ENCODE peak calls at places on chromosomes 3 and 15, in four cellular contexts. T is BJ; V is lower leg skin; O is CD8-positive, alpha-beta T cell. C is an unnamed sample.
A peak's percentile ranks its signal among the peaks of the same experiment; 100 is the strongest.

GRCh38 chr15:25850154-25851111 is 12.7 kb downstream of the ATP10A start:
- DNase-seq in V (peak; percentile 66), T (no peak), O (peak; percentile 74), C (peak; percentile 96)

GRCh38 chr15:40379853-40380252 is 2.7 kb upstream of the KNSTRN start:
- DNase-seq in O (no peak), V (peak; percentile 64), T (peak; percentile 85), C (peak; percentile 77)

GRCh38 chr15:66905954-66906353 is 159.4 kb upstream of the SMAD3 start:
- DNase-seq in T (no peak), O (no peak), V (no peak), C (no peak)

GRCh38 chr3:66220066-66220465 is 735 bp upstream of the SLC25A26 start:
- DNase-seq in V (no peak), T (no peak), O (no peak), C (no peak)

GRCh38 chr15:101123222-101123910 is 128.5 kb downstream of the CHSY1 start:
- DNase-seq in V (peak; percentile 49), O (no peak), T (no peak), C (no peak)

GRCh38 chr3:58769065-58769464 is 102.5 kb upstream of the FAM3D start:
- DNase-seq in T (no peak), O (no peak), V (no peak), C (no peak)

GRCh38 chr15:83733206-83733605 is 79.3 kb downstream of the ADAMTSL3 start:
- DNase-seq in V (no peak), T (no peak), O (no peak), C (no peak)

GRCh38 chr3:147773236-147773635 is 364.1 kb downstream of the ZIC1 start:
- DNase-seq in T (no peak), V (no peak), O (no peak), C (no peak)

GRCh38 chr3:179015551-179016020 is 56.0 kb downstream of the ZMAT3 start:
- DNase-seq in O (peak; percentile 59), T (peak; percentile 40), V (peak; percentile 65), C (no peak)

GRCh38 chr15:31328425-31328998 is 1.9 kb downstream of the KLF13 start:
- DNase-seq in O (peak; percentile 73), V (no peak), T (no peak), C (no peak)

GRCh38 chr3:150662410-150663200 is 41.1 kb downstream of the ERICH6 start:
- DNase-seq in O (no peak), V (no peak), T (no peak), C (no peak)

GRCh38 chr15:74428442-74428787 is 5.3 kb downstream of the SEMA7A start:
- DNase-seq in O (no peak), T (no peak), V (no peak), C (no peak)

GRCh38 chr3:78941587-78941986 is 826.2 kb downstream of the ROBO1 start:
- DNase-seq in T (peak; percentile 82), O (no peak), V (no peak), C (no peak)

GRCh38 chr3:125150525-125151436 is 61.8 kb downstream of the SLC12A8 start:
- DNase-seq in V (no peak), T (no peak), O (peak; percentile 53), C (no peak)

GRCh38 chr15:64897345-64897985 is 14.2 kb upstream of the ANKDD1A start:
- DNase-seq in V (peak; percentile 69), T (no peak), O (no peak), C (peak; percentile 90)

GRCh38 chr15:78006567-78007205 is 70.8 kb downstream of the TBC1D2B start:
- DNase-seq in V (no peak), T (no peak), O (no peak), C (no peak)

GRCh38 chr15:87477759-87478687 is 778.5 kb downstream of the NTRK3 start:
- DNase-seq in T (peak; percentile 40), V (peak; percentile 36), O (no peak), C (peak; percentile 72)

GRCh38 chr3:53044371-53045106 is 1.3 kb downstream of the SFMBT1 start:
- DNase-seq in O (peak; percentile 28), V (no peak), T (no peak), C (no peak)

GRCh38 chr15:50431204-50431603 is 7.0 kb downstream of the USP8 start:
- DNase-seq in O (no peak), V (no peak), T (no peak), C (no peak)

GRCh38 chr15:36294359-36294758 is 285.1 kb upstream of the CDIN1 start:
- DNase-seq in T (no peak), O (no peak), V (no peak), C (no peak)

DNA sequence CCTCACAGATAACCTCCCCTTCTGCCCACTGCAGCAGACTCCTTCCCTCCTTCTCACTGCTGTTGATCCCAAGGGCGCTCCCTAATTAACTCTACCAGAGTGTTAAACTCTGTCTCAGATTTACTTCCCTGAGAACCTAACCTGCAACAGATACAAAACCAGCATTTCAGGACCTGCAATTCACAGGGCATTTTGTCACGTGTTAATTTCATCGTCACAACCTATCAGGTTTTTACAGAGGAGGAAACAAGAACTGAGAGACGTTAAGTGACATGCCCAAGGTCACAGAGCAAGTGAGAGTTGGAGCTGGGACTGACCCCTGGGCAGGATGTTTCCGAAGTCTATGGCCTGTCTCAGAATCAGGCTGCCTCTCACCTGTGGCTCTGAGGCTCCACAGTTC is 223.9 kb downstream of the UACA start:
- DNase-seq in T (no peak), O (no peak), V (no peak), C (no peak)
- H3K4me3 ChIP-seq in T (no peak overlapping the region), O (no peak overlapping the region), V (no peak overlapping the region), C (no peak overlapping the region)

GRCh38 chr3:170866499-170866898 is 3.5 kb downstream of the RPL22L1 start:
- DNase-seq in V (no peak), T (no peak), O (no peak), C (no peak)
- H3K4me3 ChIP-seq in V (no peak overlapping the region), T (no peak overlapping the region), O (no peak overlapping the region), C (no peak overlapping the region)

GRCh38 chr3:191135175-191135574 is 63.9 kb upstream of the OSTN start:
- DNase-seq in T (no peak), V (no peak), O (no peak), C (no peak)
- H3K4me3 ChIP-seq in T (no peak overlapping the region), V (no peak overlapping the region), O (no peak overlapping the region), C (no peak overlapping the region)

GRCh38 chr15:89042387-89042786 is 45.9 kb upstream of the ABHD2 start:
- DNase-seq in O (no peak), T (no peak), V (no peak), C (no peak)
- H3K4me3 ChIP-seq in O (no peak overlapping the region), T (no peak overlapping the region), V (no peak overlapping the region), C (peak overlapping the region; percentile 45)

DNA sequence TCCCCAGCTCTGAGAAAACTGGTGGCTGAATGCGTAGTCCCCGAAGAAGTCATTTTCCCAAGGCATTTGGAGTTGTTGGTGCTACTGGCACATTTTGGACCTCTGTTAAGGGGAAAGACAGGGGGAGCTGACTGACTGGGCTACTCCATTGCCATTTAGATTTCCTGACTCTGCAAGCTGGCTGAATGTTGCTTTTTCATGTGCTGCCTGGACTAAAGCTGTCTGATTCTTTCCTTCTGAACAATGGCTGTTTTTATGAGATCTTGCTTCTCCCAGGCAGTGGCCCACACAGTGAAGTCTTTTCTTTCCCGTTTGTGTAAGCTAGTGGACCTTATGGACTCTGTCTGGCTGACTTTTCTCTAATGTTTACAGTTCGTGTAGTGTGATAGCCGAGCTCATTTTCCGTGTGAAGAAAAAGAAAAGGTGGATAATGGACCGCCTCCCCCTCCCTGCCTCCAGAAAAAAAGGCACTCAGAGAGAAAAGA is 38.2 kb upstream of the TRAK1 start:
- DNase-seq in T (no peak), V (no peak), O (no peak), C (no peak)
- H3K4me3 ChIP-seq in T (no peak overlapping the region), V (no peak overlapping the region), O (no peak overlapping the region), C (peak overlapping the region; percentile 14)

GRCh38 chr3:159731254-159731653 is 257.4 kb upstream of the IL12A start:
- DNase-seq in T (no peak), V (no peak), O (no peak), C (no peak)

GRCh38 chr3:159727506-159727905 is 261.1 kb upstream of the IL12A start:
- DNase-seq in V (no peak), O (no peak), T (no peak), C (no peak)

GRCh38 chr3:159734681-159735080 is 254.0 kb upstream of the IL12A start:
- DNase-seq in O (no peak), T (no peak), V (no peak), C (no peak)

GRCh38 chr3:159732172-159733111 is 256.2 kb upstream of the IL12A start:
- DNase-seq in V (no peak), O (no peak), T (peak; percentile 72), C (no peak)

DNA sequence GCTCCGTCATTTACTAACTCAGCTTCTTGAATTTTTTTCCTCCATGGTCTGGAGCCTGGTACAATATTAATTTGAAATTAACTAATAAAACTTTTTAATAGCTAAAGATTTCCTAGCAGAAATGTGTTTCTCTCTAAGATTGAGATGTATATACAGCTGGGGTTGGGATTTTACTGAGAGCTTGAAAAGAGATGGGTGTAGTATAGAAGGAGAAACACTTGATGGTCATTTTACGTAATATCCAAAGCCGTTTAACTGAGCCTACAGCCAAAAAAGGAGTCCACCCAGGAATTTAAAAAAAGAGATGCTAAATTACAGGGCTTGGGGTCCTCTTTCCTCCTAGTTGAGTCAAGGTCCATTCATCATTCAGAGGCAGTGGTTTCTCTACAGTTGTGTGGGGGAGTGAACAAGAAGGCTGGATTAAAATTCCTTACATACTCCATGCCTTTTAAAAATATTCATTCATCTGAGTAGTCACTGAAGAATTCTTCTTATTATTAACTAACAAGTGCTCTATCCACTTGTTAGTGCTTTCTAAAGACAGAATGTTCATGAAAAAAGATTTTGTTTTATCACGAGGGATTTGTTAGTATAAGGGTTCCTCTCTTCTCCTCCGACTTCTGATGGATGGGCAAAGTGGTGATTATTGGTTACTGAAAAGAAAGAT is 255.3 kb upstream of the IL12A start:
- DNase-seq in T (peak; percentile 63), V (no peak), O (no peak), C (no peak)
- H3K4me3 ChIP-seq in T (no peak overlapping the region), V (no peak overlapping the region), O (no peak overlapping the region), C (peak overlapping the region; percentile 45)

GRCh38 chr3:187132666-187133065 is 6.6 kb downstream of the RPL39L start:
- DNase-seq in T (no peak), V (no peak), O (no peak), C (no peak)

GRCh38 chr3:187131981-187132380 is 7.3 kb downstream of the RPL39L start:
- DNase-seq in V (no peak), T (no peak), O (no peak), C (no peak)

GRCh38 chr3:187136347-187136746 is 2.9 kb downstream of the RPL39L start:
- DNase-seq in V (no peak), O (no peak), T (no peak), C (no peak)

GRCh38 chr3:187125319-187126031 is 13.8 kb downstream of the RPL39L start:
- DNase-seq in V (no peak), T (no peak), O (no peak), C (no peak)

DNA sequence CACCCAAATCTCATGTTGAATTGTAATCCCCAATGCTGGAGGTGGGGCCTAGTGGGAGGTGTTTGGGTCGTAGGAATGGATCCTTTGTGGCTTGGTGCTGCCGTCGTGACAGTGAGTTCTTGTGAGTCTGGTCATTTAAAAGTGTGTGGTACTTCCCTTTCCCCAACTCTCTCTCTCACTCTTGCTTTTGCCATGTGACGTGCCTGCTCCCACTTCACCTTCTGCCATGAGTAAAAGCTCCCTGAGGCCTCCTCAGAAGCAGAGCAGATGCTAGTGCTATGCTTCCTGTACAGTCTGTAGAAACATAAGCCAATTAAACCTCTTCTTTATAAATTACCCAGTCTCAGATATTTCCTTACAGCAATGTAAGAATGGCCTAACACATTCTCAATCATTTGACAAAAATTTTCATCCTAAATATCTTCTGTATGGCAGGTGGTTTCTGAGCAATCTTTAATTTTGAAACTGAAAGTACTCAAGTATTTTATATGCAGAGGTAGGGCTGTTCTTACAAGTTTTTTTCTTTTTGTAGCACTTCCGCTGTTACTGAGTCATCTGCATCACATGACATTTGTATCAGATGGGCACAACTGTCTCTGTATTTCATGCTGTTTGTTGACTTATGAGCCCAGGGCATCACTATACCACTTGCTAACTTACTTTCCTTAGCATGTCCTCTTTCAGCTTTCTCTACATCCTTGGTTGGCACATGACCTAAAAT is 8.8 kb downstream of the RPL39L start:
- DNase-seq in T (no peak), O (peak; percentile 17), V (peak; percentile 41), C (no peak)
- H3K4me3 ChIP-seq in T (no peak overlapping the region), O (no peak overlapping the region), V (no peak overlapping the region), C (peak overlapping the region; percentile 22)

C was measured in tibial artery.